ENCODE peak calls at places on chromosomes 6 and 20, in six cellular contexts. C, D, E, K, N and Z are unnamed samples.

GRCh38 chr6:104953410-104953953 is 3.4 kb upstream of the LIN28B start:
- DNase-seq in E (peak), D (no peak), N (no peak), K (no peak), C (no peak), Z (no peak)

GRCh38 chr6:170367241-170367640 is 60.7 kb downstream of the FAM120B start:
- DNase-seq in K (no peak), E (no peak), C (no peak), N (no peak), D (no peak), Z (no peak)

GRCh38 chr6:42782689-42783176 is 881 bp downstream of the BICRAL start:
- DNase-seq in C (peak), K (peak), N (peak), E (peak), D (peak), Z (peak)

GRCh38 chr20:31819083-31819784 is at the start of gene MYLK2:
- DNase-seq in N (no peak), C (no peak), D (no peak), K (no peak), E (no peak), Z (no peak)

GRCh38 chr6:156449569-156449968 is 327.6 kb upstream of the ARID1B start:
- DNase-seq in D (no peak), K (no peak), C (no peak), E (no peak), N (no peak), Z (no peak)

GRCh38 chr6:57221191-57221935 is 744 bp downstream of the RAB23 start:
- DNase-seq in N (no peak), K (peak), E (peak), D (peak), C (peak), Z (peak)

GRCh38 chr6:158962371-158962770 is 37.6 kb downstream of the RSPH3 start:
- DNase-seq in C (no peak), D (no peak), K (no peak), N (no peak), E (no peak), Z (no peak)

GRCh38 chr6:40844241-40844640 is 194.8 kb downstream of the UNC5CL start:
- DNase-seq in D (no peak), E (no peak), C (no peak), N (no peak), K (no peak), Z (no peak)

GRCh38 chr6:157561037-157561790 is 180.2 kb downstream of the ZDHHC14 start:
- DNase-seq in E (no peak), D (no peak), C (no peak), K (no peak), N (no peak), Z (no peak)

GRCh38 chr6:151101811-151102694 is 137.7 kb upstream of the AKAP12 start:
- DNase-seq in K (no peak), E (no peak), C (no peak), N (no peak), D (no peak), Z (no peak)

GRCh38 chr6:64683682-64684081 is 1023.3 kb downstream of the EYS start:
- DNase-seq in E (peak), K (peak), C (no peak), N (no peak), D (no peak), Z (peak)

GRCh38 chr6:111585241-111585968 is 20.3 kb downstream of the TRAF3IP2 start:
- DNase-seq in N (no peak), K (no peak), E (no peak), D (peak), C (no peak), Z (no peak)

GRCh38 chr6:83055366-83055964 is 10.2 kb downstream of the UBE3D start:
- DNase-seq in K (peak), C (peak), N (no peak), D (peak), E (peak), Z (no peak)

GRCh38 chr20:62872184-62872862 is 10.7 kb upstream of the TCFL5 start:
- DNase-seq in D (no peak), K (no peak), E (no peak), C (no peak), N (no peak), Z (no peak)

GRCh38 chr20:11018668-11019170 is 344.9 kb upstream of the JAG1 start:
- DNase-seq in K (no peak), C (no peak), E (no peak), D (no peak), N (no peak), Z (no peak)

GRCh38 chr20:2754426-2754825 is 46.0 kb downstream of the CPXM1 start:
- DNase-seq in E (no peak), N (no peak), D (no peak), K (no peak), C (no peak), Z (no peak)

GRCh38 chr6:138404666-138405337 is 779 bp downstream of the HEBP2 start:
- DNase-seq in E (no peak), K (peak), C (no peak), D (peak), N (no peak), Z (peak)

GRCh38 chr20:37913563-37914366 is 10.8 kb downstream of the VSTM2L start:
- DNase-seq in K (no peak), D (no peak), E (no peak), C (no peak), N (no peak), Z (no peak)

GRCh38 chr6:17869010-17869752 is 118.3 kb downstream of the KIF13A start:
- DNase-seq in C (no peak), D (peak), K (no peak), E (peak), N (no peak), Z (peak)

GRCh38 chr20:40688129-40689099 is 622 bp downstream of the MAFB start:
- DNase-seq in N (no peak), D (no peak), E (peak), C (no peak), K (peak), Z (no peak)

GRCh38 chr6:134577998-134578397 is 260.1 kb upstream of the SGK1 start:
- DNase-seq in K (no peak), D (peak), E (no peak), N (no peak), C (no peak), Z (peak)

GRCh38 chr6:12075067-12075563 is 63.0 kb downstream of the HIVEP1 start:
- DNase-seq in K (no peak), E (no peak), C (no peak), N (no peak), D (peak), Z (peak)

GRCh38 chr6:89895273-89895874 is 1.1 kb downstream of the GJA10 start:
- DNase-seq in E (peak), K (no peak), N (no peak), C (peak), D (peak), Z (peak)

GRCh38 chr20:62741701-62742491 is 33.3 kb downstream of the NTSR1 start:
- DNase-seq in D (no peak), N (no peak), C (no peak), K (peak), E (no peak), Z (no peak)